ENCODE peak calls at places on chromosome 9, in ten cellular contexts. One of them, this sample, is unnamed.

GRCh38 chr9:107425110-107426025 is 64.2 kb downstream of the KLF4 start:
- DNase-seq in globus pallidus: peak
- DNase-seq in Right ventricle myocardium inferior: peak
- DNase-seq in H9: peak
- DNase-seq in HuH-7: peak
- DNase-seq in astrocyte: peak
- DNase-seq in Right ventricle myocardium superior: peak
- DNase-seq in activated CD4-positive, alpha-beta T cell treated with anti-CD3 and anti-CD28 coated beads for 48 hours: peak
- DNase-seq in Calu3: peak
- DNase-seq in sigmoid colon: peak
- DNase-seq in this sample: peak

GRCh38 chr9:33029106-33029788 is 4.2 kb downstream of the DNAJA1 start:
- DNase-seq in sigmoid colon: no peak
- DNase-seq in HuH-7: peak
- DNase-seq in globus pallidus: no peak
- DNase-seq in activated CD4-positive, alpha-beta T cell treated with anti-CD3 and anti-CD28 coated beads for 48 hours: no peak
- DNase-seq in H9: no peak
- DNase-seq in Right ventricle myocardium superior: no peak
- DNase-seq in Right ventricle myocardium inferior: no peak
- DNase-seq in Calu3: no peak
- DNase-seq in astrocyte: peak
- DNase-seq in this sample: no peak

GRCh38 chr9:84322830-84323229 is 17.7 kb downstream of the SLC28A3 start:
- DNase-seq in Calu3: no peak
- DNase-seq in astrocyte: peak
- DNase-seq in globus pallidus: no peak
- DNase-seq in activated CD4-positive, alpha-beta T cell treated with anti-CD3 and anti-CD28 coated beads for 48 hours: no peak
- DNase-seq in H9: no peak
- DNase-seq in sigmoid colon: no peak
- DNase-seq in HuH-7: no peak
- DNase-seq in Right ventricle myocardium superior: no peak
- DNase-seq in Right ventricle myocardium inferior: no peak
- DNase-seq in this sample: no peak

GRCh38 chr9:7095054-7095453 is 337.3 kb downstream of the KDM4C start:
- DNase-seq in astrocyte: no peak
- DNase-seq in HuH-7: no peak
- DNase-seq in sigmoid colon: no peak
- DNase-seq in Right ventricle myocardium inferior: no peak
- DNase-seq in activated CD4-positive, alpha-beta T cell treated with anti-CD3 and anti-CD28 coated beads for 48 hours: no peak
- DNase-seq in Right ventricle myocardium superior: no peak
- DNase-seq in globus pallidus: no peak
- DNase-seq in H9: no peak
- DNase-seq in Calu3: no peak
- DNase-seq in this sample: no peak

GRCh38 chr9:36040271-36040925 is 3.7 kb downstream of the RECK start:
- DNase-seq in sigmoid colon: no peak
- DNase-seq in Calu3: no peak
- DNase-seq in H9: no peak
- DNase-seq in activated CD4-positive, alpha-beta T cell treated with anti-CD3 and anti-CD28 coated beads for 48 hours: no peak
- DNase-seq in HuH-7: no peak
- DNase-seq in astrocyte: peak
- DNase-seq in Right ventricle myocardium inferior: no peak
- DNase-seq in globus pallidus: no peak
- DNase-seq in Right ventricle myocardium superior: no peak
- DNase-seq in this sample: no peak

GRCh38 chr9:33791117-33791516 is 4.2 kb upstream of the PRSS3 start:
- DNase-seq in globus pallidus: no peak
- DNase-seq in activated CD4-positive, alpha-beta T cell treated with anti-CD3 and anti-CD28 coated beads for 48 hours: no peak
- DNase-seq in H9: no peak
- DNase-seq in HuH-7: no peak
- DNase-seq in Right ventricle myocardium superior: no peak
- DNase-seq in astrocyte: peak
- DNase-seq in sigmoid colon: no peak
- DNase-seq in Calu3: no peak
- DNase-seq in Right ventricle myocardium inferior: no peak
- DNase-seq in this sample: no peak

GRCh38 chr9:134639994-134640393 is 1.6 kb upstream of the COL5A1 start:
- DNase-seq in Calu3: no peak
- DNase-seq in astrocyte: no peak
- DNase-seq in HuH-7: no peak
- DNase-seq in globus pallidus: no peak
- DNase-seq in Right ventricle myocardium superior: no peak
- DNase-seq in Right ventricle myocardium inferior: no peak
- DNase-seq in H9: no peak
- DNase-seq in sigmoid colon: no peak
- DNase-seq in activated CD4-positive, alpha-beta T cell treated with anti-CD3 and anti-CD28 coated beads for 48 hours: no peak
- DNase-seq in this sample: no peak

GRCh38 chr9:133710661-133711427 is 27.3 kb downstream of the SARDH start:
- DNase-seq in Right ventricle myocardium inferior: peak
- DNase-seq in HuH-7: no peak
- DNase-seq in globus pallidus: no peak
- DNase-seq in sigmoid colon: peak
- DNase-seq in astrocyte: no peak
- DNase-seq in Right ventricle myocardium superior: peak
- DNase-seq in Calu3: no peak
- DNase-seq in H9: no peak
- DNase-seq in activated CD4-positive, alpha-beta T cell treated with anti-CD3 and anti-CD28 coated beads for 48 hours: no peak
- DNase-seq in this sample: no peak

GRCh38 chr9:77679088-77679487 is 31.0 kb upstream of the GNA14 start:
- DNase-seq in astrocyte: no peak
- DNase-seq in HuH-7: no peak
- DNase-seq in Right ventricle myocardium inferior: no peak
- DNase-seq in Right ventricle myocardium superior: no peak
- DNase-seq in activated CD4-positive, alpha-beta T cell treated with anti-CD3 and anti-CD28 coated beads for 48 hours: no peak
- DNase-seq in sigmoid colon: no peak
- DNase-seq in globus pallidus: no peak
- DNase-seq in Calu3: no peak
- DNase-seq in H9: no peak
- DNase-seq in this sample: no peak

GRCh38 chr9:115367780-115368179 is 249.8 kb upstream of the TNC start:
- DNase-seq in astrocyte: peak
- DNase-seq in Calu3: no peak
- DNase-seq in Right ventricle myocardium inferior: no peak
- DNase-seq in sigmoid colon: no peak
- DNase-seq in Right ventricle myocardium superior: no peak
- DNase-seq in globus pallidus: no peak
- DNase-seq in activated CD4-positive, alpha-beta T cell treated with anti-CD3 and anti-CD28 coated beads for 48 hours: no peak
- DNase-seq in HuH-7: no peak
- DNase-seq in H9: no peak
- DNase-seq in this sample: no peak

GRCh38 chr9:130479587-130479986 is 34.8 kb downstream of the ASS1 start:
- DNase-seq in globus pallidus: no peak
- DNase-seq in H9: no peak
- DNase-seq in HuH-7: no peak
- DNase-seq in Right ventricle myocardium superior: no peak
- DNase-seq in astrocyte: no peak
- DNase-seq in Calu3: no peak
- DNase-seq in Right ventricle myocardium inferior: no peak
- DNase-seq in sigmoid colon: no peak
- DNase-seq in activated CD4-positive, alpha-beta T cell treated with anti-CD3 and anti-CD28 coated beads for 48 hours: no peak
- DNase-seq in this sample: no peak

GRCh38 chr9:134861586-134862334 is 18.9 kb upstream of the FCN2 start:
- DNase-seq in HuH-7: no peak
- DNase-seq in sigmoid colon: peak
- DNase-seq in astrocyte: no peak
- DNase-seq in H9: peak
- DNase-seq in activated CD4-positive, alpha-beta T cell treated with anti-CD3 and anti-CD28 coated beads for 48 hours: no peak
- DNase-seq in Right ventricle myocardium inferior: no peak
- DNase-seq in Right ventricle myocardium superior: peak
- DNase-seq in Calu3: no peak
- DNase-seq in globus pallidus: no peak
- DNase-seq in this sample: no peak

GRCh38 chr9:19787672-19788071 is 1.2 kb downstream of the SLC24A2 start:
- DNase-seq in globus pallidus: peak
- DNase-seq in H9: no peak
- DNase-seq in Right ventricle myocardium inferior: no peak
- DNase-seq in Calu3: no peak
- DNase-seq in HuH-7: no peak
- DNase-seq in astrocyte: no peak
- DNase-seq in sigmoid colon: no peak
- DNase-seq in activated CD4-positive, alpha-beta T cell treated with anti-CD3 and anti-CD28 coated beads for 48 hours: no peak
- DNase-seq in Right ventricle myocardium superior: no peak
- DNase-seq in this sample: no peak

GRCh38 chr9:18694959-18695668 is 221.2 kb downstream of the ADAMTSL1 start:
- DNase-seq in globus pallidus: no peak
- DNase-seq in activated CD4-positive, alpha-beta T cell treated with anti-CD3 and anti-CD28 coated beads for 48 hours: no peak
- DNase-seq in HuH-7: no peak
- DNase-seq in H9: no peak
- DNase-seq in Calu3: no peak
- DNase-seq in Right ventricle myocardium superior: no peak
- DNase-seq in Right ventricle myocardium inferior: no peak
- DNase-seq in sigmoid colon: no peak
- DNase-seq in astrocyte: no peak
- DNase-seq in this sample: no peak

GRCh38 chr9:32340401-32340800 is 44.0 kb upstream of the ACO1 start:
- DNase-seq in astrocyte: no peak
- DNase-seq in sigmoid colon: no peak
- DNase-seq in globus pallidus: no peak
- DNase-seq in Right ventricle myocardium superior: no peak
- DNase-seq in HuH-7: no peak
- DNase-seq in H9: no peak
- DNase-seq in activated CD4-positive, alpha-beta T cell treated with anti-CD3 and anti-CD28 coated beads for 48 hours: no peak
- DNase-seq in Calu3: no peak
- DNase-seq in Right ventricle myocardium inferior: no peak
- DNase-seq in this sample: no peak

GRCh38 chr9:93123561-93124283 is 10.3 kb downstream of the NINJ1 start:
- DNase-seq in astrocyte: no peak
- DNase-seq in sigmoid colon: peak
- DNase-seq in activated CD4-positive, alpha-beta T cell treated with anti-CD3 and anti-CD28 coated beads for 48 hours: no peak
- DNase-seq in H9: peak
- DNase-seq in globus pallidus: no peak
- DNase-seq in Right ventricle myocardium inferior: peak
- DNase-seq in Calu3: no peak
- DNase-seq in Right ventricle myocardium superior: peak
- DNase-seq in HuH-7: no peak
- DNase-seq in this sample: peak

GRCh38 chr9:34139477-34140146 is 13.1 kb upstream of the DCAF12 start:
- DNase-seq in Right ventricle myocardium superior: peak
- DNase-seq in Right ventricle myocardium inferior: no peak
- DNase-seq in HuH-7: peak
- DNase-seq in H9: no peak
- DNase-seq in globus pallidus: peak
- DNase-seq in Calu3: peak
- DNase-seq in sigmoid colon: no peak
- DNase-seq in astrocyte: peak
- DNase-seq in activated CD4-positive, alpha-beta T cell treated with anti-CD3 and anti-CD28 coated beads for 48 hours: no peak
- DNase-seq in this sample: peak

GRCh38 chr9:15696979-15697378 is 144.1 kb downstream of the CCDC171 start:
- DNase-seq in H9: no peak
- DNase-seq in Right ventricle myocardium superior: no peak
- DNase-seq in globus pallidus: no peak
- DNase-seq in activated CD4-positive, alpha-beta T cell treated with anti-CD3 and anti-CD28 coated beads for 48 hours: no peak
- DNase-seq in sigmoid colon: no peak
- DNase-seq in Right ventricle myocardium inferior: no peak
- DNase-seq in Calu3: no peak
- DNase-seq in astrocyte: no peak
- DNase-seq in HuH-7: no peak
- DNase-seq in this sample: no peak

GRCh38 chr9:14272924-14273528 is 40.9 kb downstream of the NFIB start:
- DNase-seq in Calu3: no peak
- DNase-seq in HuH-7: no peak
- DNase-seq in sigmoid colon: no peak
- DNase-seq in Right ventricle myocardium superior: no peak
- DNase-seq in H9: no peak
- DNase-seq in globus pallidus: peak
- DNase-seq in Right ventricle myocardium inferior: no peak
- DNase-seq in astrocyte: no peak
- DNase-seq in activated CD4-positive, alpha-beta T cell treated with anti-CD3 and anti-CD28 coated beads for 48 hours: no peak
- DNase-seq in this sample: no peak

GRCh38 chr9:16704096-16704488 is 166.4 kb downstream of the BNC2 start:
- DNase-seq in Calu3: no peak
- DNase-seq in Right ventricle myocardium superior: no peak
- DNase-seq in H9: no peak
- DNase-seq in HuH-7: no peak
- DNase-seq in astrocyte: no peak
- DNase-seq in sigmoid colon: no peak
- DNase-seq in globus pallidus: no peak
- DNase-seq in Right ventricle myocardium inferior: no peak
- DNase-seq in activated CD4-positive, alpha-beta T cell treated with anti-CD3 and anti-CD28 coated beads for 48 hours: no peak
- DNase-seq in this sample: no peak

GRCh38 chr9:97880336-97880735 is 27.3 kb downstream of the FOXE1 start:
- DNase-seq in globus pallidus: no peak
- DNase-seq in Right ventricle myocardium inferior: no peak
- DNase-seq in HuH-7: no peak
- DNase-seq in sigmoid colon: no peak
- DNase-seq in Right ventricle myocardium superior: no peak
- DNase-seq in H9: no peak
- DNase-seq in activated CD4-positive, alpha-beta T cell treated with anti-CD3 and anti-CD28 coated beads for 48 hours: no peak
- DNase-seq in astrocyte: peak
- DNase-seq in Calu3: no peak
- DNase-seq in this sample: no peak

GRCh38 chr9:111582888-111583287 is 16.6 kb downstream of the PTGR1 start:
- DNase-seq in H9: no peak
- DNase-seq in globus pallidus: no peak
- DNase-seq in Calu3: no peak
- DNase-seq in astrocyte: no peak
- DNase-seq in HuH-7: no peak
- DNase-seq in activated CD4-positive, alpha-beta T cell treated with anti-CD3 and anti-CD28 coated beads for 48 hours: no peak
- DNase-seq in Right ventricle myocardium inferior: peak
- DNase-seq in Right ventricle myocardium superior: no peak
- DNase-seq in sigmoid colon: no peak
- DNase-seq in this sample: no peak

GRCh38 chr9:3507395-3508077 is 18.3 kb downstream of the RFX3 start:
- DNase-seq in astrocyte: no peak
- DNase-seq in sigmoid colon: no peak
- DNase-seq in Right ventricle myocardium inferior: no peak
- DNase-seq in HuH-7: no peak
- DNase-seq in Calu3: no peak
- DNase-seq in H9: no peak
- DNase-seq in Right ventricle myocardium superior: no peak
- DNase-seq in globus pallidus: no peak
- DNase-seq in activated CD4-positive, alpha-beta T cell treated with anti-CD3 and anti-CD28 coated beads for 48 hours: no peak
- DNase-seq in this sample: no peak

GRCh38 chr9:27654629-27655285 is 81.5 kb upstream of the C9orf72 start:
- DNase-seq in Right ventricle myocardium superior: no peak
- DNase-seq in Right ventricle myocardium inferior: no peak
- DNase-seq in astrocyte: no peak
- DNase-seq in Calu3: peak
- DNase-seq in activated CD4-positive, alpha-beta T cell treated with anti-CD3 and anti-CD28 coated beads for 48 hours: no peak
- DNase-seq in globus pallidus: peak
- DNase-seq in sigmoid colon: no peak
- DNase-seq in H9: no peak
- DNase-seq in HuH-7: no peak
- DNase-seq in this sample: no peak

This sample was measured in hepatocyte.